ENCODE peak calls at places on chromosomes 6 and 20, in four cellular contexts. I is IMR-90, C is omental fat pad, T is fibroblast of the aortic adventitia. Z is an unnamed sample.

GRCh38 chr20:18005170-18005989 is 36.6 kb downstream of the MGME1 start:
- DNase-seq in I (no peak), C (no peak), T (no peak), Z (no peak)

GRCh38 chr20:46036370-46036769 is 7.4 kb downstream of the SLC12A5 start:
- DNase-seq in I (no peak), C (no peak), T (no peak), Z (no peak)

GRCh38 chr6:167588920-167589614 is 237.6 kb upstream of the AFDN start:
- DNase-seq in I (no peak), C (no peak), T (no peak), Z (no peak)

GRCh38 chr6:147322299-147323162 is 118.3 kb downstream of the STXBP5 start:
- DNase-seq in I (peak), C (no peak), T (peak), Z (no peak)

GRCh38 chr6:42523158-42523814 is 40.5 kb upstream of the UBR2 start:
- DNase-seq in I (peak), C (no peak), T (peak), Z (no peak)

GRCh38 chr6:89508755-89509563 is 76.0 kb downstream of the ANKRD6 start:
- DNase-seq in I (no peak), C (no peak), T (peak), Z (peak)

GRCh38 chr6:16258709-16259075 is 20.3 kb downstream of the GMPR start:
- DNase-seq in I (no peak), C (no peak), T (no peak), Z (no peak)

GRCh38 chr20:30376767-30377658 is 880.5 kb upstream of the DEFB115 start:
- DNase-seq in I (peak), C (peak), T (peak), Z (no peak)

GRCh38 chr6:153595903-153596302 is 443.1 kb upstream of the OPRM1 start:
- DNase-seq in I (no peak), C (no peak), T (no peak), Z (no peak)

GRCh38 chr6:31083742-31084354 is 28.5 kb downstream of the C6orf15 start:
- DNase-seq in I (peak), C (no peak), T (peak), Z (peak)

GRCh38 chr6:155678361-155678760 is 222.7 kb upstream of the NOX3 start:
- DNase-seq in I (peak), C (no peak), T (peak), Z (no peak)

GRCh38 chr6:3385660-3386151 is 71.1 kb downstream of the SLC22A23 start:
- DNase-seq in I (no peak), C (no peak), T (no peak), Z (no peak)

GRCh38 chr20:62715201-62715600 is 6.6 kb downstream of the NTSR1 start:
- DNase-seq in I (no peak), C (no peak), T (no peak), Z (no peak)

GRCh38 chr20:9407805-9408421 is 106.5 kb upstream of the LAMP5 start:
- DNase-seq in I (peak), C (peak), T (peak), Z (peak)

GRCh38 chr20:35601990-35602389 is 13.6 kb upstream of the SPAG4 start:
- DNase-seq in I (no peak), C (no peak), T (no peak), Z (no peak)

GRCh38 chr6:51450958-51451357 is 632.3 kb downstream of the TFAP2B start:
- DNase-seq in I (no peak), C (no peak), T (no peak), Z (no peak)

GRCh38 chr6:116323863-116324262 is 44.1 kb upstream of the TSPYL1 start:
- DNase-seq in I (no peak), C (no peak), T (no peak), Z (no peak)

GRCh38 chr20:44409132-44409600 is 53.7 kb downstream of the HNF4A start:
- DNase-seq in I (peak), C (no peak), T (peak), Z (no peak)

GRCh38 chr6:105402090-105402980 is 547 bp downstream of the PREP start:
- DNase-seq in I (peak), C (no peak), T (peak), Z (peak)

GRCh38 chr6:118297821-118298220 is 250.3 kb upstream of the PLN start:
- DNase-seq in I (no peak), C (no peak), T (no peak), Z (no peak)

GRCh38 chr20:62822788-62823651 is 6.2 kb downstream of the COL9A3 start:
- DNase-seq in I (peak), C (no peak), T (no peak), Z (peak)

GRCh38 chr6:15521516-15521915 is 141.3 kb downstream of the DTNBP1 start:
- DNase-seq in I (no peak), C (no peak), T (no peak), Z (no peak)

GRCh38 chr6:119027465-119027864 is 51.0 kb downstream of the FAM184A start:
- DNase-seq in I (no peak), C (no peak), T (no peak), Z (no peak)

GRCh38 chr6:6897140-6897539 is 210.6 kb upstream of the RREB1 start:
- DNase-seq in I (no peak), C (no peak), T (no peak), Z (no peak)
- TF ChIP-seq CTCF in I (no peak), C (no peak), T (no peak), Z (no peak)

GRCh38 chr6:86937219-86938079 is at the start of gene HTR1E:
- DNase-seq in I (peak), C (no peak), T (peak), Z (peak)
- TF ChIP-seq CTCF in I (peak), C (no peak), T (peak), Z (peak)

GRCh38 chr6:161917645-161918044 is 643.8 kb upstream of the AGPAT4 start:
- DNase-seq in I (no peak), C (no peak), T (no peak), Z (no peak)
- TF ChIP-seq CTCF in I (no peak), C (no peak), T (no peak), Z (no peak)

DNA sequence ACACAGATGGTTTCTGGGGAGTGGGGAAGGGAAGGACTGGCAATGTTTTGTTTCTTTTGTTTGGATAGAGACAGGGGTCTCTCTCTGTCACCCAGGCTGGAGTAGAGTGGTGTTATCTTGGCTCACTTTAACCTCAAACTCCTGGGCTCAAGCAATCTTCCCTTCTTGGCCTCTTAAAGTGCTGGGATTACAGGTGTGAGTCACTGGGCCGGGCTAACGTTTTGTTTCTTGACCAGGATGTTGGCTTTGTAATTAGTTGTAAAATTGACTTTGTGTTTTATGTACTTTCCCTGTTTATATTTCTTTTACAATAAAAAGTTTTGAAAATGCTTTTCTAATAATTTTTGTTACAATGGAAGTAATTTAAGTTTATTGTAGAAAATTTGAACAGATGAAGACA is 10.9 kb downstream of the SPATS1 start:
- DNase-seq in I (no peak), C (no peak), T (no peak), Z (no peak)
- TF ChIP-seq CTCF in I (no peak), C (no peak), T (no peak), Z (no peak)

DNA sequence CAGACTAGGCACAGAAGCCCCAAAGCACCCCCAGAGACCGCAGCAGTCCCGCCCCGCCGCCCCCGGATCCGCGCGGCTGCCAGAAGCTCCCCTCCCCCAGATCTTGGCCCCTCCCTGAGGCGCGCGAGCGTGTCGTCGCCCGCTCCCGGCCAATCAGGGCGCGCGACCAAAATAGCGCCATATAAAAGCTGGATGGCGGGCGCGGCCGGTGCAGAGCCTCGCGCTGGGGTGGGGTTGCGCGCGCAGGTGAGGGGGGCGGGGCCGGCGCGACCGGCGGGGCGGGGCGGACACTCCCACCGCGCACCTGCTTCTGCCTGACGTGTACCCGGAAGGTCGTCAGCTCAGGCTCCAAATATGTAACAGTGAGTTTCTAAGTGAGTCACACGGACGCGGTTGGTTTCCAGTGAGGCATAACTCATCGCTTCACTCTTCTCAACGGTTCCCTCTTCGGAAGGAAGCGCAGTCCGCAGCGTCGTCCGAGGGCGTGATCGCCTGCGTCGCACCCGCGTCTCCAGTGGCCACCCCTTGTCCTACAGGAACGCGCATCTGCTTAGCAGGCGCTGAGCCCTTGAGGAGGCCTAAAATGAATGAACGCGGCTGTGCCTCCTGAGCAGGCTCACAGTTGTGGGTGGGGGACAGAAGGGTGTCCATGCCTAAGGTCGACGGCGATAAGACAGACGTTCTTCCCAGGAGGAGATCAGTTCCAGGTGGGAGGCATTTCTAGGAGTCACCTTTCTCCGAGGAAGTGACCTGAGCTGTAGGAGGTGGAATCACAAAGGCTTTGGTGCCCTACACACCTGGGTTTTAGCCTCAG is 50.6 kb upstream of the EZR start:
- DNase-seq in I (peak), C (peak), T (peak), Z (peak)
- TF ChIP-seq CTCF in I (no peak), C (no peak), T (peak), Z (no peak)

GRCh38 chr6:83824388-83824801 is 28.8 kb upstream of the RIPPLY2 start:
- DNase-seq in I (peak), C (no peak), T (peak), Z (no peak)
- TF ChIP-seq CTCF in I (no peak), C (no peak), T (no peak), Z (no peak)

DNA sequence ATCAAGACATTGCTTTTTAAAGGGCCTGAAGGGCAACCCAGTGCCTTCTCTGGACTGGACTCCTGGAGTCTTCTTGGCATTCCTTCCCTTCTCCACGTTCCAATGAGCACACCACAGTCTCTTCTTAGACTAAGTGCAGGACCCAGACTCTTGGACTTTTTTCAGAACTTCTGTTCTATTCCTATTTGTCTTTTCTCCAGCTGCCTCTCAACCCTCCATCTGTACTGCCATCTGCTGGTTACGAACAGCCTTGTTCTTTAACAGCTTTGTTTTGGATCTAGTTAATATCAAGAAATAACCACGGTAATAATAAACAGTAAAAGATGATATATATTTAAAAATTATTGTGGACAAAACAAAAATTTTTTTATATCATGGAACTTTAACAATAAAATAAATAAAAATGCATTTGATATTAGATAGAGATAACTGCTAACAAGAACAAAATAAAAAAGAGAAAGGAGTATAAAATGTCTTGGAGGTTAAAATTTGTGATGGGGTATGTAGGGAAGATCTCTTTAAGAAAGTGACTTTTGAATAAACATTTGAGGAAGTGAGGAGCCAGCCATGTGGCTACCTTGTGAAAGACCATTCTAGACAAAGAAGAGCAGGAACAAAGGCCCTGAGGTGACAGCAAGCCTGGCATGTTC is 105.1 kb upstream of the HCRTR2 start:
- DNase-seq in I (peak), C (no peak), T (peak), Z (peak)
- TF ChIP-seq CTCF in I (peak), C (no peak), T (peak), Z (peak)

DNA sequence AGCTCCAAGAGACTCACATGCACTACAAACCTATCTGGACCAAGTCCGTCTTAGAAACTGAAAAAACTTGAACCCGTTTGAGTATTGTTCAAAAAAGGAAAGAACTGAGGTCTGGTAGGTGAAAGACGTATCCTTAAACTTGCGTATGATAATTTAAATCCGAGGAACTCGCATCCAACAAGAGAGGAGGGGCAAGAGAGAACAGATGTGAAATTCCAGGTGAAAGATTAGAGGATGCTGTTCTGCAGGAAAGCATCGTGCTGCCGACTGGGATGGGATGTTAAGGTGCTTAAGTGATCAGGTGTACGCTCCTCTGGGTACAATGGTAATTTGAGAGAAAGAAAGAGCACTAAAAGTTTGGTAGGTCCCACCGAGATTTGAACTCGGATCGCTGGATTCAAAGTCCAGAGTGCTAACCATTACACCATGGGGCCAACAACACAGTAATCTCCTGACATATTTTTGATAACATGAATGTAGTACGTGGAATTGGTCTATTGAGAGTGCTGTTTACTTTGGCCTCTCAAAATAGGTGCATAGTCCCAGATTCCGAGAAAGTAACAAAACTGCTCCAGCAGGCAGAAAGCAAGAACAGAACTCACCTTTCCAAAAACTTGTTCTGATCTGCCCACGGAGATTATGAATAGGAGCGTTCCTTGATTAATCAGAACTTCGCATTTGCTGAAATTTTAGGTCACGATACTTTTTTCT is 53.5 kb upstream of the BTN3A2 start:
- DNase-seq in I (peak), C (no peak), T (peak), Z (peak)
- TF ChIP-seq CTCF in I (no peak), C (no peak), T (no peak), Z (no peak)

Z was measured in nephron progenitor cell.